ENCODE peak calls at places on chromosomes 13 and 19, in seven cellular contexts. T is Caco-2, N is A549, Q is AG04449, K is fibroblast of pulmonary artery, P is adrenal gland, Y is cardiac fibroblast. S is an unnamed sample.

GRCh38 chr13:42553098-42554046 is 20.6 kb upstream of the TNFSF11 start:
- DNase-seq in T (no peak), N (no peak), Q (peak), K (peak), P (no peak), Y (peak), S (peak)

GRCh38 chr13:98278068-98278619 is 101.1 kb upstream of the RNF113B start:
- DNase-seq in T (no peak), N (no peak), Q (no peak), K (no peak), P (no peak), Y (no peak), S (no peak)

GRCh38 chr13:52002361-52002760 is 8.9 kb downstream of the ATP7B start:
- DNase-seq in T (no peak), N (no peak), Q (no peak), K (no peak), P (no peak), Y (no peak), S (no peak)

GRCh38 chr13:96819375-96819774 is 174.9 kb downstream of the OXGR1 start:
- DNase-seq in T (no peak), N (no peak), Q (no peak), K (no peak), P (no peak), Y (no peak), S (no peak)

GRCh38 chr19:54728167-54728566 is 3.9 kb downstream of the KIR3DL3 start:
- DNase-seq in T (no peak), N (no peak), Q (no peak), K (no peak), P (no peak), Y (no peak), S (no peak)

GRCh38 chr19:54548806-54549205 is 24.8 kb upstream of the LILRA2 start:
- DNase-seq in T (no peak), N (no peak), Q (no peak), K (no peak), P (no peak), Y (no peak), S (no peak)

GRCh38 chr19:18294467-18294864 is 13.0 kb upstream of the JUND start:
- DNase-seq in T (no peak), N (no peak), Q (no peak), K (no peak), P (peak), Y (no peak), S (no peak)

GRCh38 chr19:49591731-49592485 is 926 bp downstream of the PRR12 start:
- DNase-seq in T (peak), N (peak), Q (no peak), K (peak), P (peak), Y (peak), S (peak)

GRCh38 chr13:34731486-34731885 is 210.6 kb upstream of the NBEA start:
- DNase-seq in T (no peak), N (no peak), Q (no peak), K (no peak), P (no peak), Y (no peak), S (no peak)

GRCh38 chr13:28854657-28855056 is 34.5 kb downstream of the MTUS2 start:
- DNase-seq in T (no peak), N (no peak), Q (no peak), K (no peak), P (no peak), Y (no peak), S (no peak)

GRCh38 chr13:51346397-51346796 is 6.9 kb downstream of the SERPINE3 start:
- DNase-seq in T (no peak), N (no peak), Q (no peak), K (no peak), P (no peak), Y (no peak), S (no peak)

GRCh38 chr19:7088999-7089398 is 19.5 kb downstream of the ZNF557 start:
- DNase-seq in T (no peak), N (no peak), Q (no peak), K (no peak), P (no peak), Y (no peak), S (no peak)

GRCh38 chr13:33053397-33054066 is 37.3 kb downstream of the KL start:
- DNase-seq in T (peak), N (no peak), Q (no peak), K (no peak), P (no peak), Y (no peak), S (peak)

GRCh38 chr19:32252333-32252669 is 93.1 kb upstream of the ZNF507 start:
- DNase-seq in T (no peak), N (no peak), Q (no peak), K (no peak), P (no peak), Y (no peak), S (no peak)
- H3K4me3 ChIP-seq in T (no peak), N (no peak), Q (no peak), K (no peak), P (no peak), Y (no peak), S (no peak)

DNA sequence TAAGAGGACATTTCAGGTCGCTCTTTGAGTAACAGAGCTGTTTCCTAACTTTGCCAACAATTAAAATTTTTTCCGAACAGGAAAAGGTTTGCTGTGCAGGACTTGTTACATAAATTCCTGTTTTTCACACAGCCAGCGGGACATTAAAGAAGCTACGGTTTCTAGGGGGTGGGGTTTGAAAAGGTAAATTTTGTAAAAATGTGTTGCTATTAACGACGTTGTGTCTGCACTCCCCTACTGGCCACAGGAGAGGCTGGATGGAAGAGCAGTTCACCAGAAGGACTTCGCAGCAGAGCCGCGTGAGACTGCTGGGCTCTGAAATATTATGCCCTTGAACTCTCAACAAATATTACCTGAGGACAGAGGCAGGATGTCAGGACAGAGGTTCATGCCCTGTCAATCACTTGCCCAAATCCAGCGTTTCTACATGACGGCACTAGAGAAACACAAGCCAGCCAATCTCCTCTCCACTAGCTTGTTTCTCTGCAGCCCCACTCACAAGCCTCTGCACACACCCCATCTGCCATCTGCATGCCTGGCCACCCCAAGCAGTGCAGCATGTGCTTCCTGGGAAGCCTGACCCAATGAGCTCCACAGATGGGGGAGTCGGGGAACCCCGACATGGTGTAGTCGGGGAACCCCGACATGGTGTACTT is 102.0 kb downstream of the FOXO1 start:
- DNase-seq in T (no peak), N (no peak), Q (no peak), K (peak), P (peak), Y (peak), S (no peak)
- TF ChIP-seq CTCF in T (no peak), N (no peak), Q (no peak), K (peak), P (peak), Y (peak), S (peak)

DNA sequence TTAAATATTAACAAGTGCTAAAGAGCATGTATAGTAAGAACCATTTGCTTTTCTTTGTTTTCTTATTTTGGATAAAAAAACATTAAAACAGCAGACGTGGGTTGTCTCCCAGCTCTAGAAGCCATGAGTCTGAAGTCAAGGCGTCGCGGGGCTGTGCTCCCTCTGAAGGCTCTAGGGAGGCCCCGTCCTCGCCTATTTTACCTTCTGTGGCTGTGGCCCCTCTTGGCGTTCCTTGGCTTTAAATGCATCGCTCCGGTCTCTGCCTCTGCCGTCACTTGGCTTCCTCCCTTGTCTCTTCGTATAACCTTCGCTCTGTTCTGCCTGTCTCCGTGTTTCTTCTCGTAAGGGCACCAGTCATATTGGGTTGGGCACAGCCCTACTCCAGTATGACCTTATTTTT is 75.3 kb downstream of the ING1 start:
- DNase-seq in T (no peak), N (no peak), Q (no peak), K (no peak), P (no peak), Y (no peak), S (no peak)
- H3K4me3 ChIP-seq in T (no peak), N (no peak), Q (no peak), K (no peak), P (no peak), Y (no peak), S (no peak)

GRCh38 chr19:5826531-5827341 is 12.8 kb downstream of the FUT6 start:
- DNase-seq in T (peak), N (peak), Q (no peak), K (peak), P (peak), Y (peak), S (no peak)
- TF ChIP-seq CTCF in T (no peak), N (no peak), Q (peak), K (no peak), P (peak), Y (peak), S (peak)

DNA sequence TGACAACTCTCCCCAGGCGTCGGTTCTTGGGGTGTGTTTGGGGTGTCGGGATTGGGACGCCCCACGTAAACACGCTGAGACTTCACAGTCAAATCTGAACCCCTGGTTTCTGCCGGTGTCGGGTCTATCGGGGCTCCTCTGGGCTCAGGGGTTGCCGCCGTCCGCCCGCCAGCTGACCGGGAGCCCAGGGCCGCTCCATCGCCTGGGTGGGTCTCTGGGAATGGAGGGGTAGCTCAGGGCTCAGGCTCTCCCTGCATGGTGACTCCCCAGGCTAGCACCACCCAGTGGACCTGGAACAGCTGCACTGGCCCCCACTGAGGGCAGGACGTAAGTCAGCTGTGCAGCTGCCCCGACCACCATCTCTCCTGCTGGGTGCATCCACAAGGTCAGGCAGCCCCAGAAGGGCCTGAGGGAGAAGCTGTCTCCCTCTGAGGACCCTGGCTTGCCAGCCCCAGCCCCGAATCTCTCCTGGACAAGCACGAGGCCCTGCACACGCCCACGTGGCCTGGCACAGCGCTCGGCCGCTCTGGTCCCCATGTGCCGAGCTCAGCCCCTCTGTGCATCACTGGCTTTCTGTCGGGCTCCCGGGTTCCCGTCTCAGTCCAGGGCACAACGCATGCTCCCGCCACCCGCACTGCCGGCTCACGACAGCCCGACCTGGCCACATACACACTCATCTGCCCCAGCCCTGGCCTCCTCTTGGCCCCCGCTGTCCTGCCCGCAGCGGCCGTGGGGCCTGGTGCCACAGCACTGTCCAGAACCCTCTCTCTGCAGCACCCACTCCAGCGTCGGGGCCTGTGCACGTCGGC is 6.1 kb downstream of the RNF126 start:
- DNase-seq in T (no peak), N (no peak), Q (no peak), K (no peak), P (no peak), Y (no peak), S (no peak)
- H3K4me3 ChIP-seq in T (no peak), N (no peak), Q (no peak), K (no peak), P (no peak), Y (no peak), S (no peak)